ENCODE peak calls at places on chromosomes 5 and 9, in five cellular contexts. One of them, this sample, is unnamed.
A peak's percentile ranks its signal among the peaks of the same experiment; 100 is the strongest.

GRCh38 chr5:20286512-20286911 is 298.5 kb upstream of the CDH18 start:
- DNase-seq in A549: peak; percentile 62
- DNase-seq in dorsolateral prefrontal cortex: no peak
- DNase-seq in tibial artery: no peak
- DNase-seq in colonic mucosa: no peak
- DNase-seq in this sample: no peak

GRCh38 chr5:133658327-133658726 is 46.0 kb upstream of the FSTL4 start:
- DNase-seq in dorsolateral prefrontal cortex: no peak
- DNase-seq in tibial artery: no peak
- DNase-seq in A549: no peak
- DNase-seq in colonic mucosa: no peak
- DNase-seq in this sample: no peak

GRCh38 chr5:160021818-160022446 is 13.0 kb downstream of the TTC1 start:
- DNase-seq in tibial artery: peak; percentile 44
- DNase-seq in dorsolateral prefrontal cortex: no peak
- DNase-seq in A549: peak; percentile 58
- DNase-seq in colonic mucosa: peak; percentile 79
- DNase-seq in this sample: peak; percentile 46

GRCh38 chr5:10046681-10047080 is 203.0 kb downstream of the ATPSCKMT start:
- DNase-seq in A549: no peak
- DNase-seq in dorsolateral prefrontal cortex: no peak
- DNase-seq in colonic mucosa: no peak
- DNase-seq in tibial artery: no peak
- DNase-seq in this sample: no peak

GRCh38 chr5:154437281-154437965 is 8.4 kb upstream of the SAP30L start:
- DNase-seq in tibial artery: no peak
- DNase-seq in dorsolateral prefrontal cortex: no peak
- DNase-seq in colonic mucosa: no peak
- DNase-seq in A549: no peak
- DNase-seq in this sample: no peak

GRCh38 chr5:18465833-18466681 is 831.8 kb downstream of the TAF11L14 start:
- DNase-seq in colonic mucosa: peak; percentile 49
- DNase-seq in A549: peak; percentile 67
- DNase-seq in tibial artery: peak; percentile 23
- DNase-seq in dorsolateral prefrontal cortex: peak; percentile 67
- DNase-seq in this sample: no peak

GRCh38 chr5:53191766-53192165 is 82.2 kb upstream of the MOCS2 start:
- DNase-seq in colonic mucosa: no peak
- DNase-seq in dorsolateral prefrontal cortex: no peak
- DNase-seq in A549: no peak
- DNase-seq in tibial artery: no peak
- DNase-seq in this sample: no peak

GRCh38 chr5:172188033-172188892 is at the start of gene STK10:
- DNase-seq in tibial artery: peak; percentile 88
- DNase-seq in colonic mucosa: peak; percentile 90
- DNase-seq in A549: peak; percentile 87
- DNase-seq in dorsolateral prefrontal cortex: peak; percentile 88
- DNase-seq in this sample: peak; percentile 93

GRCh38 chr5:150434502-150434901 is 15.0 kb downstream of the RPS14 start:
- DNase-seq in colonic mucosa: no peak
- DNase-seq in dorsolateral prefrontal cortex: no peak
- DNase-seq in A549: no peak
- DNase-seq in tibial artery: no peak
- DNase-seq in this sample: no peak

GRCh38 chr5:67306997-67307580 is 110.5 kb upstream of the CD180 start:
- DNase-seq in dorsolateral prefrontal cortex: no peak
- DNase-seq in colonic mucosa: no peak
- DNase-seq in tibial artery: no peak
- DNase-seq in A549: no peak
- DNase-seq in this sample: no peak

GRCh38 chr5:132439521-132440206 is 50.9 kb downstream of the IRF1 start:
- DNase-seq in dorsolateral prefrontal cortex: no peak
- DNase-seq in A549: no peak
- DNase-seq in colonic mucosa: no peak
- DNase-seq in tibial artery: peak; percentile 86
- DNase-seq in this sample: no peak

GRCh38 chr5:178859625-178860521 is at the start of gene ZNF354B:
- DNase-seq in colonic mucosa: peak; percentile 89
- DNase-seq in A549: peak; percentile 93
- DNase-seq in tibial artery: peak; percentile 89
- DNase-seq in dorsolateral prefrontal cortex: peak; percentile 89
- DNase-seq in this sample: peak; percentile 81
- TF ChIP-seq CTCF in colonic mucosa: no peak
- TF ChIP-seq CTCF in A549: no peak
- TF ChIP-seq CTCF in tibial artery: no peak
- TF ChIP-seq CTCF in dorsolateral prefrontal cortex: peak; percentile 54
- TF ChIP-seq CTCF in this sample: no peak

GRCh38 chr5:74394543-74394923 is 246.0 kb downstream of the ENC1 start:
- DNase-seq in dorsolateral prefrontal cortex: no peak
- DNase-seq in A549: no peak
- DNase-seq in tibial artery: no peak
- DNase-seq in colonic mucosa: no peak
- DNase-seq in this sample: no peak

GRCh38 chr5:74392698-74393431 is 247.7 kb downstream of the ENC1 start:
- DNase-seq in tibial artery: no peak
- DNase-seq in dorsolateral prefrontal cortex: no peak
- DNase-seq in A549: no peak
- DNase-seq in colonic mucosa: no peak
- DNase-seq in this sample: no peak

GRCh38 chr5:74393943-74394342 is 246.6 kb downstream of the ENC1 start:
- DNase-seq in dorsolateral prefrontal cortex: no peak
- DNase-seq in A549: no peak
- DNase-seq in tibial artery: no peak
- DNase-seq in colonic mucosa: no peak
- DNase-seq in this sample: no peak

GRCh38 chr5:74396913-74397606 is 243.5 kb downstream of the ENC1 start:
- DNase-seq in colonic mucosa: no peak
- DNase-seq in A549: no peak
- DNase-seq in tibial artery: no peak
- DNase-seq in dorsolateral prefrontal cortex: no peak
- DNase-seq in this sample: no peak

DNA sequence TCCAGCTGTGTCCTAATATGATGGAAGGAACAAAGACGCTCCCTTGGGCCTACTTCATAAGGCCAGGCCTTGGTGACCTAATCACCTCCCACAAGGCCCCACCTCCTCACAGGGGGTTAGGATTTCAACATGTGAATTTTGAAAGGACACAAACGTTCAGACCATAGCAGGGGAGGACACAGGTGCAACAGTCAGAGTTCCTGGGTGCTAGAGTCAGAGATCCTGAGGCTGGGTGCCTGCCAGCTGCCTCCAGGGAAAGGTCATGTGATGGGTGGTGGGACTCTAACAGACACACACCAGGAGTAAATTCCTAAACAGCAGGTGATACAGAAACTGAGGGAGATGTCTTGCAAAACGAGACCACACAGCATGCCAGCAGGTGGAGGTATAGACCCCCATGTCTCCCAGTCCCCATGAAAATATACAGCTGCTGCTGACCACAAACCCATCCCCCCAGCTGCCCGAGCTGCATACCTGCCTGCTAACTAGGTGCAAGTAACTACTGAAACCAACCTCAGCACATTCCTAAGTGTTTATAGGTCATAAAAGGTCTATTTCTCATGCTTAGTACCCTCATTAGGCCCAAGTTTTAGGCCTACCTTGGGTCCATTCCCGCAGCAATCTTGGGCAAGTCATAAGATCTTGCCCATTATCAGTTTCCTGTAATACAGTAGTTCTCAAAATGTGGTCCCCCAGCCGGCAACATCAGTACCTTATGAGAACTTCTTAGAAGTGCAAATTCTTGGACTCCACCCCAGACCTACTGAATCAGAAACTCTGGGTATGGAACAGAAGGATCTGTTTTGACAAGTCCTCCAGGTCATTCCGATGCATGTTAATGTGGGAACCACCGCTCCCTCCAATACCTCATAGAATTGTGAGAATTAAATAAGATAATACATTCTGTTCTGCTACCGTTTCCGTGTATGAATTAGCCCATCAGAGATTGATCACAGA is 245.3 kb downstream of the ENC1 start:
- DNase-seq in A549: no peak
- DNase-seq in tibial artery: no peak
- DNase-seq in colonic mucosa: no peak
- DNase-seq in dorsolateral prefrontal cortex: no peak
- DNase-seq in this sample: no peak
- TF ChIP-seq CTCF in A549: no peak
- TF ChIP-seq CTCF in tibial artery: no peak
- TF ChIP-seq CTCF in colonic mucosa: no peak
- TF ChIP-seq CTCF in dorsolateral prefrontal cortex: no peak
- TF ChIP-seq CTCF in this sample: no peak

GRCh38 chr9:1535051-1535450 is 480.1 kb upstream of the SMARCA2 start:
- DNase-seq in colonic mucosa: no peak
- DNase-seq in tibial artery: no peak
- DNase-seq in A549: no peak
- DNase-seq in dorsolateral prefrontal cortex: no peak
- DNase-seq in this sample: no peak

GRCh38 chr9:1531411-1531903 is 481.3 kb downstream of the DMRT2 start:
- DNase-seq in dorsolateral prefrontal cortex: no peak
- DNase-seq in A549: no peak
- DNase-seq in tibial artery: no peak
- DNase-seq in colonic mucosa: no peak
- DNase-seq in this sample: no peak

GRCh38 chr9:1530681-1531080 is 480.5 kb downstream of the DMRT2 start:
- DNase-seq in tibial artery: no peak
- DNase-seq in A549: no peak
- DNase-seq in dorsolateral prefrontal cortex: no peak
- DNase-seq in colonic mucosa: no peak
- DNase-seq in this sample: no peak

GRCh38 chr9:1535599-1535998 is 479.5 kb upstream of the SMARCA2 start:
- DNase-seq in tibial artery: no peak
- DNase-seq in dorsolateral prefrontal cortex: no peak
- DNase-seq in colonic mucosa: no peak
- DNase-seq in A549: no peak
- DNase-seq in this sample: no peak

DNA sequence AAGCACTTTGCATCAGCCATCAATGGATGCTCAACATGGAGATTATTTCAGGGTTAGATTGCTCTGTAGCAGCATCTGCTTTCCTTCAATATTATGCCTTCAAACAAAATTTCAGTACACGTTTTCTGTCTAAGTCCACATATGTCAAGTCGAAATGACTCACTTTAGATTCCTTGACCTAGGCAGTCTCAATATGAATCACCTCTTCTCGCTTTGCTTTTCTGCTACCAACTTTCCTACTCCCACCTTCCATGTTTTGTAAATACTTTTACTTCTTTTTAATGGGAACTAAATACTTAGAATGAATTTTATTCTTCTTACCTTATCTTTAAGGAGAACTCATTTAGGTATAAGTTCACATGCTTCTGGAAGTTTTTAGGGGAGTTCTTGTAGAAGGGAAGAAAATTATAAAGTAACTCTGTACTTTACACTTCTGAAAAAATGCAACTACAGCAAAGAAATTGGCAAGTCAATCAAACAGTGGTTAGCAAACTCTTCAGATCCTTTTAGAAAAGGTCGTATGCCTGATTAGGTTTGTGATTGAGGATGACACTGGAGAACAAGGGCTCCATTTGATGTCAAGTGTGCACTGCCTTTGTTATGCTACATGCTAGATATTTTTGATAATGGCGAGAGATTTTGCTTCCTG is 478.5 kb upstream of the SMARCA2 start:
- DNase-seq in colonic mucosa: no peak
- DNase-seq in dorsolateral prefrontal cortex: no peak
- DNase-seq in A549: no peak
- DNase-seq in tibial artery: no peak
- DNase-seq in this sample: no peak
- TF ChIP-seq CTCF in colonic mucosa: no peak
- TF ChIP-seq CTCF in dorsolateral prefrontal cortex: no peak
- TF ChIP-seq CTCF in A549: no peak
- TF ChIP-seq CTCF in tibial artery: no peak
- TF ChIP-seq CTCF in this sample: no peak

DNA sequence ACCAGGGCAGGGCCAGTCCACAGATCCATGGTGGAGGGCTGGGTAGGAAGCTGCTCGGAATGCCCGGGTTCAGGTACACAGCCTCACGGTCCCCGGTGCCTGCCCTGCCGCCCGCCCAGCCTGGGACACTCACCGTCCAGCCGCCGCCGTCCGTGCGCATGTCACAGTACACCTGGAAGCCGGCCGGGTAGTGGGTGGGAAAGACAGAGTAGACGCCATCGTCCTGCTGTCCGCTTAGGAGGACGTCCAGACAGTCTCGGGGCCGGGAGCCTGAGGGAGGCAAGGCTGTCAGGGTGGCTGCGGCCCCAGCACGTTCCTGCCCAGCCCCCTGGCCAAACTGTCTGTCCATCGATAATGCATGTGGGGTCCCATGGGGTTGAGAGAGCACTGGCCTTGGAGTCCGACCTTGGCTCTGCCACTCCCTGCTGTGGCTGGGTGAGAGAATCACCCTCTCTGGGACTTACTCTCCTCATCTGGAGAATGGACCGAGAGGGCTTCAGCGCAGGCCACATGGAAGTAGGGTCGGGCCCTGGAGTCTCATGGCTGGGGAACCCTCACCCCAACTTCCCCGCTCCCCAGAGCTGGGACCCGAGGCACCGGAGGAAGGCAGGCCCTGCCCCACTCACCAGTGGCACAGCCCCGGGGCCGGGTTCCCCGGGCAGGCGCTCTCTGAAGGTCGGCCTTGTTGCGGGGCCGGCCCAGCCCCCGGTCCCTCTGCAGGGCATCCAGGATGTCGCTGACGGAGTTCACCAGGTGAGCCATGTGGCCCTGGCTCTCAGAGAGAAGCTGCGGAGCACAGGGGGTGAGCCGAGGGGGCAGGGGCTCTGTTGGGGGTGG is 15.2 kb downstream of the FIBCD1 start:
- DNase-seq in A549: no peak
- DNase-seq in colonic mucosa: no peak
- DNase-seq in dorsolateral prefrontal cortex: no peak
- DNase-seq in tibial artery: no peak
- DNase-seq in this sample: no peak
- TF ChIP-seq CTCF in A549: no peak
- TF ChIP-seq CTCF in colonic mucosa: no peak
- TF ChIP-seq CTCF in dorsolateral prefrontal cortex: no peak
- TF ChIP-seq CTCF in tibial artery: no peak
- TF ChIP-seq CTCF in this sample: no peak

DNA sequence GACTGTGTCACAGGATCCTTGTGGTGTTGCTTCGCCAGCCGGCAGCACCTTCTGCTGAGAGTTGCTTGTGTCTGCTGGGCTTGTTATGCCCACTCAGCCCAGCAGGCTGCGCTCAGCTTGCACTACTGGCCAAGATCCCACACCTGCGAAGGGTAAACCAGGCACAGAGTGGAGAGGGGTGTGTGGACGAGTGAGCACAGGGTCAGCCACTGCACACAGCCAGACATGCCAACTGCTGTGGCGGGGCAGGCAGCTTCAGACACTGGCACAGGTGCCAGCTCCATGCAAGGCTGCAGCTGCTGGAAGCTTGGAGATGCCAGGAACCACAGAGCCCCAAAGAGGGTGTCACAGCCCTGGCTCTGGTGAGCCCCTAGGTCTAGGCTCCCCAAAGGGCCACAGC is 273.6 kb downstream of the CETN3 start:
- DNase-seq in dorsolateral prefrontal cortex: no peak
- DNase-seq in A549: peak; percentile 16
- DNase-seq in tibial artery: no peak
- DNase-seq in colonic mucosa: peak; percentile 34
- DNase-seq in this sample: no peak
- TF ChIP-seq CTCF in dorsolateral prefrontal cortex: no peak
- TF ChIP-seq CTCF in A549: no peak
- TF ChIP-seq CTCF in tibial artery: no peak
- TF ChIP-seq CTCF in colonic mucosa: peak; percentile 60
- TF ChIP-seq CTCF in this sample: no peak